ENCODE peak calls at places on chromosomes 12 and 14, in four cellular contexts. One of them, this sample, is unnamed.

GRCh38 chr12:117032593-117033381 is 66.4 kb downstream of the TESC start:
- DNase-seq in substantia nigra: no peak
- DNase-seq in renal cortical epithelial cell: no peak
- DNase-seq in A549: no peak
- DNase-seq in this sample: no peak

GRCh38 chr12:64883264-64884163 is 59.1 kb downstream of the TBC1D30 start:
- DNase-seq in renal cortical epithelial cell: peak; percentile 1
- DNase-seq in substantia nigra: no peak
- DNase-seq in A549: peak; percentile 27
- DNase-seq in this sample: no peak

GRCh38 chr14:80988192-80988591 is 32.8 kb downstream of the TSHR start:
- DNase-seq in renal cortical epithelial cell: no peak
- DNase-seq in substantia nigra: no peak
- DNase-seq in A549: no peak
- DNase-seq in this sample: no peak

GRCh38 chr12:66695130-66695529 is 16.3 kb upstream of the GRIP1 start:
- DNase-seq in substantia nigra: no peak
- DNase-seq in renal cortical epithelial cell: no peak
- DNase-seq in A549: no peak
- DNase-seq in this sample: no peak

GRCh38 chr12:124660846-124661245 is 93.4 kb upstream of the NCOR2 start:
- DNase-seq in renal cortical epithelial cell: no peak
- DNase-seq in substantia nigra: no peak
- DNase-seq in A549: no peak
- DNase-seq in this sample: no peak

GRCh38 chr12:85963322-85963721 is 89.2 kb downstream of the NTS start:
- DNase-seq in renal cortical epithelial cell: peak; percentile 34
- DNase-seq in substantia nigra: no peak
- DNase-seq in A549: no peak
- DNase-seq in this sample: no peak

GRCh38 chr12:117447665-117448366 is 86.4 kb upstream of the NOS1 start:
- DNase-seq in A549: no peak
- DNase-seq in substantia nigra: no peak
- DNase-seq in renal cortical epithelial cell: peak; percentile 40
- DNase-seq in this sample: no peak

GRCh38 chr12:55748230-55748993 is 5.5 kb downstream of the GDF11 start:
- DNase-seq in renal cortical epithelial cell: no peak
- DNase-seq in A549: no peak
- DNase-seq in substantia nigra: no peak
- DNase-seq in this sample: no peak

This sample was measured in esophagus squamous epithelium.